ENCODE peak calls at places on chromosomes 6 and 20, in four cellular contexts. C is uterus; A is CD8-positive, alpha-beta T cell; R is neuronal stem cell. T is an unnamed sample.

GRCh38 chr6:109768485-109768884 is 77.4 kb downstream of the FIG4 start:
- DNase-seq in C (no peak), A (no peak), R (no peak), T (no peak)

GRCh38 chr6:119440953-119441352 is 91.4 kb upstream of the MAN1A1 start:
- DNase-seq in C (no peak), A (no peak), R (no peak), T (no peak)

GRCh38 chr6:142531727-142532126 is 229.9 kb downstream of the ADGRG6 start:
- DNase-seq in C (no peak), A (no peak), R (no peak), T (no peak)

GRCh38 chr6:140921366-140922226 is 1211.1 kb upstream of the GJE1 start:
- DNase-seq in C (no peak), A (no peak), R (peak), T (peak)

GRCh38 chr20:25288291-25289181 is 40.7 kb downstream of the PYGB start:
- DNase-seq in C (no peak), A (no peak), R (no peak), T (peak)

GRCh38 chr20:1874534-1875168 is 20.6 kb upstream of the SIRPA start:
- DNase-seq in C (no peak), A (no peak), R (no peak), T (peak)

GRCh38 chr6:33428219-33428890 is 8.5 kb downstream of the SYNGAP1 start:
- DNase-seq in C (no peak), A (no peak), R (no peak), T (no peak)

GRCh38 chr6:72418495-72418894 is 203.4 kb upstream of the KCNQ5 start:
- DNase-seq in C (no peak), A (no peak), R (peak), T (no peak)

GRCh38 chr6:87212596-87212995 is 57.2 kb downstream of the ZNF292 start:
- DNase-seq in C (no peak), A (no peak), R (no peak), T (no peak)

GRCh38 chr6:113556775-113557174 is 300.4 kb upstream of the MARCKS start:
- DNase-seq in C (no peak), A (no peak), R (no peak), T (no peak)

GRCh38 chr20:20956586-20956985 is 149.6 kb downstream of the LINC00237 start:
- DNase-seq in C (no peak), A (no peak), R (peak), T (no peak)

T was measured in heart left ventricle.